ENCODE peak calls at places on chromosomes 12 and 14, in ten cellular contexts. E is IMR-90; V is pancreas; F is testis; A is upper lobe of right lung; T is CD8-positive, alpha-beta T cell; Y is mesenchymal stem cell; B is neural progenitor cell; Q is lung; G is HCT116. S is an unnamed sample. For H3K27me3, the result is how much of the 10 kb centered on the place peaks cover.

GRCh38 chr14:80584638-80585505 is 356.7 kb downstream of the CEP128 start:
- DNase-seq in E (peak), V (no peak), F (no peak), A (no peak), T (no peak), Y (no peak), B (no peak), Q (no peak), G (peak), S (no peak)

GRCh38 chr14:31572955-31573354 is 11.8 kb downstream of the NUBPL start:
- DNase-seq in E (no peak), V (no peak), F (no peak), A (no peak), T (no peak), Y (peak), B (no peak), Q (no peak), G (no peak), S (no peak)

GRCh38 chr12:105705765-105706164 is 375.3 kb downstream of the C12orf75 start:
- DNase-seq in E (peak), V (no peak), F (peak), A (no peak), T (no peak), Y (peak), B (peak), Q (no peak), G (peak), S (peak)

GRCh38 chr14:53848851-53849250 is 107.8 kb downstream of the BMP4 start:
- DNase-seq in E (no peak), V (no peak), F (no peak), A (no peak), T (no peak), Y (no peak), B (no peak), Q (no peak), G (peak), S (no peak)

GRCh38 chr12:42590324-42590934 is 883 bp upstream of the PRICKLE1 start:
- DNase-seq in E (no peak), V (peak), F (peak), A (no peak), T (no peak), Y (peak), B (peak), Q (no peak), G (no peak), S (peak)

GRCh38 chr14:21098134-21098891 is at the start of gene ZNF219:
- DNase-seq in E (peak), V (peak), F (peak), A (peak), T (no peak), Y (peak), B (peak), Q (peak), G (no peak), S (peak)

GRCh38 chr12:110785240-110785639 is 42.5 kb upstream of the PPP1CC start:
- DNase-seq in E (no peak), V (no peak), F (no peak), A (no peak), T (no peak), Y (no peak), B (no peak), Q (no peak), G (peak), S (peak)

GRCh38 chr14:100150932-100151587 is 8.4 kb downstream of the DEGS2 start:
- DNase-seq in E (no peak), V (peak), F (no peak), A (no peak), T (no peak), Y (no peak), B (no peak), Q (no peak), G (no peak), S (no peak)

GRCh38 chr12:122235741-122236140 is 9.9 kb upstream of the DIABLO start:
- DNase-seq in E (no peak), V (no peak), F (no peak), A (no peak), T (no peak), Y (no peak), B (no peak), Q (no peak), G (no peak), S (no peak)

GRCh38 chr12:69515394-69515793 is 45.2 kb downstream of the FRS2 start:
- DNase-seq in E (peak), V (no peak), F (no peak), A (no peak), T (no peak), Y (peak), B (no peak), Q (no peak), G (no peak), S (no peak)

GRCh38 chr12:21580748-21581495 is 23.7 kb downstream of the GYS2 start:
- DNase-seq in E (no peak), V (no peak), F (no peak), A (no peak), T (no peak), Y (no peak), B (no peak), Q (no peak), G (no peak), S (no peak)

GRCh38 chr12:121366063-121366459 is 13.8 kb upstream of the ANAPC5 start:
- DNase-seq in E (no peak), V (no peak), F (no peak), A (no peak), T (no peak), Y (no peak), B (no peak), Q (no peak), G (no peak), S (no peak)

GRCh38 chr14:103549361-103550311 is 12.8 kb downstream of the BAG5 start:
- DNase-seq in E (no peak), V (peak), F (peak), A (no peak), T (no peak), Y (no peak), B (no peak), Q (no peak), G (no peak), S (no peak)

GRCh38 chr12:85872497-85873091 is 1.5 kb upstream of the NTS start:
- DNase-seq in E (peak), V (no peak), F (no peak), A (no peak), T (no peak), Y (peak), B (peak), Q (no peak), G (peak), S (no peak)

GRCh38 chr14:52877628-52878027 is 73.2 kb downstream of the FERMT2 start:
- DNase-seq in E (peak), V (no peak), F (no peak), A (no peak), T (no peak), Y (peak), B (no peak), Q (no peak), G (no peak), S (no peak)

GRCh38 chr12:113786107-113786506 is 180.0 kb downstream of the RBM19 start:
- DNase-seq in E (no peak), V (no peak), F (no peak), A (no peak), T (no peak), Y (no peak), B (no peak), Q (no peak), G (no peak), S (no peak)

GRCh38 chr14:94598816-94599655 is 13.2 kb upstream of the SERPINA3 start:
- DNase-seq in E (peak), V (peak), F (peak), A (no peak), T (no peak), Y (peak), B (peak), Q (peak), G (peak), S (no peak)

DNA sequence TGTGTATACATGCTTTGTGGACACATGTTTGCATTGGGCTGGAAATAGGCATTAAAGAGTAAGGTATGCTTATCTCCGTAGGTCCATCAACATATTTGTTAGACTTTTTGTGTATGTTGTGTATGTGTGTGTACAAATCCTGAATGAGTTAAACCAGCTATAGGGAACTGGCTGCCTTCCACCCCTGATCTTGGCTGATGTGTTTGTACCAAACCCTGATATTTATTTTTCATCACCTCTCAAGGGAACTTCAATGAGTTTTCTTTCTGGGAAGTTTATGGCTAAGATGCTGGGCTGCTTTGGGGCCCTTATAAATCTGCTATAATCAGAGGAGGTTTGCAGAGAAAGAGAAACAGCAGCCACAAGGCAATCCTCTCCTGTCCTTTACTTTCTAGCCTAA is 37.1 kb upstream of the CISTR start:
- DNase-seq in E (no peak), V (no peak), F (no peak), A (no peak), T (no peak), Y (no peak), B (no peak), Q (no peak), G (no peak), S (no peak)
- H3K27me3 ChIP-seq in E (under half), V (under half), F (under half), A (under half), T (under half), Y (half or more), B (half or more), Q (under half), G (under half), S (under half)

DNA sequence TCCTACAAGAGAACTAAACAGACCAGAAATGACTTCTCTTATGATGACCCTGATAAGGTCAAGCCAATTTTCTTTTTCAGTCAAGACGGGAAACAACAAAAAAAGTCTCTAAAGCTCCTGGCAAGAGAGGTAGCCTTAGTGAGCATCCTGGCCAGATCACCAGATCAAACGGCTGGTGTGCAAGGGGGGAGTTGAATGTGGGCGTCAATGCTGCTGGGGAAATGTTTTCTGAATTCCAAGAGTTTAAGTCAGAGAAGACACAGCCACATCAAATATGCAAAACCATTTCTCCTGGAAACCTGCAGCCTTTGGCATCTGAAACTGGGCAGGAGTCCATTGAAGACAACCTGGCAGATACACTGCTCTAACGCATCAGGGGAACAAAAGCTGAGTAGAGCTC is 16.0 kb upstream of the SELPLG start:
- DNase-seq in E (peak), V (no peak), F (no peak), A (no peak), T (no peak), Y (peak), B (no peak), Q (no peak), G (peak), S (no peak)
- H3K27ac ChIP-seq in E (peak), V (no peak), F (no peak), A (no peak), T (no peak), Y (peak), B (no peak), Q (peak), G (peak), S (no peak)

GRCh38 chr12:1838994-1839365 is 18.6 kb downstream of the LRTM2 start:
- DNase-seq in E (no peak), V (no peak), F (no peak), A (peak), T (no peak), Y (no peak), B (no peak), Q (no peak), G (no peak), S (no peak)

GRCh38 chr12:1839464-1839863 is 19.1 kb downstream of the LRTM2 start:
- DNase-seq in E (no peak), V (peak), F (no peak), A (peak), T (no peak), Y (no peak), B (no peak), Q (no peak), G (no peak), S (no peak)

GRCh38 chr12:1840561-1840960 is 20.2 kb downstream of the LRTM2 start:
- DNase-seq in E (no peak), V (peak), F (no peak), A (peak), T (no peak), Y (no peak), B (no peak), Q (no peak), G (no peak), S (no peak)

GRCh38 chr12:1840981-1841425 is 20.6 kb downstream of the LRTM2 start:
- DNase-seq in E (no peak), V (peak), F (no peak), A (peak), T (no peak), Y (no peak), B (no peak), Q (no peak), G (no peak), S (no peak)

DNA sequence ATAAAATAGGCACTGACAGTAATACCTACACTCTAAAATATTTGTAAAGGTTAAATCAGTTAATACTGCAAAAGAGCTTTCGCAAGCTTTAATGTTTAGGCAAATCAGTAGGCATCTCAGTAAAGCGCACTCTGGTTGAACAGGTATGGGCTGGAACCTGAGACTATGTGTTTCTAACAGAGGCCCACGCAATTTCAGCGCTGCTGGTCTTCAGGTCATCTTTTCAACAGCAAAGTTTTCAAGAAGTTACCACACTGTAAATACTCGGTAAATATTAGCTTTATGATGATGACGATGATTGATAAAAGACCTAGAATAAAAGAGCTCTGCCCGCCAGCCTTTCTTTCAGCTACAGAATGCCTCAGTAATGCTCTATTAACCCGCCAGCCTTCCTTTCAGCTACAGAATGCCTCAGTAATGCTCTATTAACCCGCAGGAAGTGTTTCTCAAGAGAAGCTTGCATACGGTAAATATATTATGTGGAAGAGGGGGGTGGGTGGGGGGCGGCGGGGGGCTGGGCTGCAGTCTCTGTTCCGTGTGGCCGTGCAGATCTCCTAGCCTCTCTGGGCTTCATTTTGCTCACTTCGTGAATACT is 19.7 kb downstream of the LRTM2 start:
- DNase-seq in E (no peak), V (no peak), F (no peak), A (no peak), T (no peak), Y (no peak), B (no peak), Q (no peak), G (no peak), S (no peak)
- H3K27me3 ChIP-seq in E (half or more), V (under half), F (under half), A (under half), T (under half), Y (half or more), B (under half), Q (under half), G (under half), S (under half)

GRCh38 chr12:6925239-6925542 is 2.6 kb upstream of the ATN1 start:
- DNase-seq in E (no peak), V (no peak), F (no peak), A (no peak), T (no peak), Y (no peak), B (peak), Q (no peak), G (no peak), S (no peak)

GRCh38 chr12:6927379-6927991 is at the start of gene ATN1:
- DNase-seq in E (peak), V (peak), F (peak), A (peak), T (no peak), Y (peak), B (peak), Q (peak), G (no peak), S (peak)

GRCh38 chr12:6923851-6924250 is 3.9 kb upstream of the ATN1 start:
- DNase-seq in E (no peak), V (no peak), F (no peak), A (no peak), T (no peak), Y (no peak), B (no peak), Q (no peak), G (no peak), S (no peak)

GRCh38 chr12:6927999-6928702 is 392 bp downstream of the ATN1 start:
- DNase-seq in E (no peak), V (peak), F (no peak), A (peak), T (no peak), Y (no peak), B (peak), Q (no peak), G (no peak), S (no peak)

DNA sequence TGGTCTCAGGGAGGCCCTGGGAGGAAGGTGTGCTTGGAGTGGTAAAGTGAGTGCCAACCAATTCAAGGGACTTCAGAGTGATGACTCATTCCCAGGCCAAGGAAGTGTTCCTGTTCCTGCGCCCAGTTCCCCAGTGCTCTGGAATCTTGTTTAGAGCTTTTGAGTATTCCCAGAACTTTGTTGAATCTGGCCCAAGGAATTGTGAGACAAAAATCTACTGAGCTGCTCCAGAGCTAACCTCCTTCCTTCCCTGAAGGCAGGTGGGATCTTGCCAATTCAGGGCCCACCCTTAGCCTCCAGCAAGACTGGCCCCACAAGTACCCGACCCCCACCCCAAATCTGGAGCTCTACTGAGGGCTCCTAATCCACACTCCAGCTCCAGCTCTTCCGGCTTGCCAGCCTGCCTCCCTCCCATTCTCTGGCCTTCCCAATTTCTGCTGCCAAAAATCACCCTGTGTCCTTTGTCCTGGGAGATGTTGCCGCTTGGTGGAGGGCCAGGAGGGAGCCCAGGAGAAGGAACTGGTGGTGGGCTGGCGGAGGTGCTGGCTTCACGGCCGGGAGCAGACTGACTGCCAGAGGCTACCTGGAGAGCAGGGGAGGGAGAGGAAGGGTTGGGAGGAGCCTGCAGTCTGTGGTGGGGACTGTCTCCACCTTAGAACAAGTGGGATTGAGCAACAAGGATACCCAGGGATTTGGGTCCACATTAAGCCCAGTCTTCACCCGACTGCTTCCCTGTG is 2.0 kb upstream of the ATN1 start:
- DNase-seq in E (peak), V (no peak), F (peak), A (peak), T (no peak), Y (peak), B (peak), Q (peak), G (peak), S (no peak)
- H3K27ac ChIP-seq in E (peak), V (peak), F (peak), A (peak), T (no peak), Y (peak), B (peak), Q (peak), G (peak), S (peak)

GRCh38 chr12:48015129-48015528 is 10.9 kb upstream of the COL2A1 start:
- DNase-seq in E (no peak), V (no peak), F (no peak), A (no peak), T (no peak), Y (no peak), B (no peak), Q (no peak), G (no peak), S (no peak)
- H3K27me3 ChIP-seq in E (half or more), V (under half), F (under half), A (under half), T (under half), Y (half or more), B (half or more), Q (under half), G (under half), S (under half)

GRCh38 chr12:51362307-51362706 is 15.8 kb upstream of the CELA1 start:
- DNase-seq in E (no peak), V (no peak), F (no peak), A (no peak), T (no peak), Y (no peak), B (no peak), Q (no peak), G (no peak), S (no peak)

GRCh38 chr12:51359851-51360250 is 13.4 kb upstream of the CELA1 start:
- DNase-seq in E (no peak), V (no peak), F (no peak), A (no peak), T (no peak), Y (no peak), B (no peak), Q (no peak), G (no peak), S (no peak)

GRCh38 chr12:51358496-51358895 is 12.0 kb upstream of the CELA1 start:
- DNase-seq in E (no peak), V (no peak), F (no peak), A (no peak), T (no peak), Y (no peak), B (no peak), Q (no peak), G (no peak), S (peak)

GRCh38 chr12:51361419-51362016 is 15.0 kb upstream of the CELA1 start:
- DNase-seq in E (no peak), V (no peak), F (no peak), A (no peak), T (no peak), Y (no peak), B (no peak), Q (no peak), G (no peak), S (no peak)

DNA sequence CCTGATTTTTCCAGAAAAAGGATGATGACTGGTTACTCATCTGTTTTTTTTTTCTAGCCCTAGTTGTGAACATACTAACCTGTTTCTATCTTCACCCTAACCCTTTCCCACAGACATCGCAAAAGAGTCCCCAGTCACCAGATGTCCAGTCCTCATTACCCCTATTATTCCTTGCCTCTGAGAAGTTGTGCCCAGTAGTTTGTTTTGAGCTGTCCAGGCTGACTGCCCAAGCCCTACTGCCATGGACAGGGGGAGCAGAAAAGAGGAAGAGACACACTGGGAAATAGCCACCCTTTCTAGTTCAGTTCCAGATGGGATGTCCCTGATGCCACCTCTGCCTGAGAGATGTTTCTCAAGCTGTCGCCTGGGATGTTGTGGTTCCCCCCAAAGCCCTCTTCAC is 13.8 kb upstream of the CELA1 start:
- DNase-seq in E (no peak), V (no peak), F (no peak), A (no peak), T (no peak), Y (no peak), B (no peak), Q (no peak), G (no peak), S (no peak)
- H3K27ac ChIP-seq in E (no peak), V (no peak), F (no peak), A (no peak), T (no peak), Y (no peak), B (no peak), Q (no peak), G (no peak), S (no peak)